ENCODE peak calls at places on chromosomes 13 and 19, in eight cellular contexts. Y is progenitor cell of endocrine pancreas; E is PC-9; T is BJ; G is ELR; U is GM20000; N is RPMI7951; S is stimulated activated CD4-positive, alpha-beta T cell treated with anti-CD3 and anti-CD28 coated beads, Interleukin-15, amount 100 ng/mL, for 24 hours. H is an unnamed sample.

GRCh38 chr19:46537136-46538097 is 41.8 kb upstream of the PNMA8B start:
- DNase-seq in Y (peak; percentile 37), E (no peak), T (no peak), G (peak; percentile 55), U (peak; percentile 54), N (peak; percentile 47), S (peak; percentile 77), H (no peak)

GRCh38 chr13:36124236-36124822 is 6.9 kb downstream of the DCLK1 start:
- DNase-seq in Y (no peak), E (no peak), T (peak; percentile 49), G (no peak), U (no peak), N (peak; percentile 40), S (no peak), H (no peak)

GRCh38 chr13:113205428-113205931 is 3.0 kb downstream of the PCID2 start:
- DNase-seq in Y (no peak), E (peak; percentile 29), T (no peak), G (no peak), U (no peak), N (no peak), S (no peak), H (no peak)

GRCh38 chr19:43337737-43338136 is 15.7 kb upstream of the CD177 start:
- DNase-seq in Y (no peak), E (no peak), T (no peak), G (no peak), U (no peak), N (no peak), S (no peak), H (no peak)

GRCh38 chr13:45492538-45492937 is 27.8 kb downstream of the COG3 start:
- DNase-seq in Y (no peak), E (peak; percentile 60), T (no peak), G (peak; percentile 87), U (no peak), N (peak; percentile 23), S (no peak), H (no peak)

GRCh38 chr13:94233401-94233800 is 246.1 kb downstream of the DCT start:
- DNase-seq in Y (no peak), E (peak; percentile 39), T (peak; percentile 44), G (peak; percentile 95), U (no peak), N (peak; percentile 81), S (no peak), H (no peak)

GRCh38 chr19:3357731-3358391 is 8.5 kb upstream of the NFIC start:
- DNase-seq in Y (no peak), E (no peak), T (no peak), G (no peak), U (no peak), N (no peak), S (no peak), H (no peak)

GRCh38 chr19:20078696-20079095 is 896 bp downstream of the ZNF90 start:
- DNase-seq in Y (no peak), E (no peak), T (no peak), G (peak; percentile 59), U (no peak), N (peak; percentile 36), S (peak; percentile 37), H (no peak)

GRCh38 chr19:54190942-54191670 is at the start of gene TSEN34:
- DNase-seq in Y (peak; percentile 82), E (no peak), T (peak; percentile 31), G (peak; percentile 78), U (peak; percentile 89), N (peak; percentile 84), S (peak; percentile 90), H (no peak)

GRCh38 chr13:50125306-50125555 is 110.0 kb downstream of the KCNRG start:
- DNase-seq in Y (no peak), E (no peak), T (no peak), G (no peak), U (peak; percentile 77), N (no peak), S (no peak), H (no peak)

GRCh38 chr19:6126335-6126974 is 9.0 kb upstream of the ACSBG2 start:
- DNase-seq in Y (no peak), E (peak; percentile 74), T (no peak), G (peak; percentile 84), U (peak; percentile 65), N (peak; percentile 73), S (peak; percentile 8), H (no peak)

GRCh38 chr13:61765181-61765742 is 349.6 kb upstream of the PCDH20 start:
- DNase-seq in Y (no peak), E (no peak), T (no peak), G (no peak), U (no peak), N (peak; percentile 16), S (no peak), H (no peak)

GRCh38 chr13:20867408-20867807 is 35.1 kb downstream of the XPO4 start:
- DNase-seq in Y (no peak), E (no peak), T (no peak), G (no peak), U (no peak), N (no peak), S (no peak), H (no peak)

GRCh38 chr19:29013325-29013724 is 199.6 kb downstream of the UQCRFS1 start:
- DNase-seq in Y (no peak), E (no peak), T (no peak), G (no peak), U (no peak), N (no peak), S (no peak), H (no peak)

GRCh38 chr19:5607318-5608270 is 15.0 kb downstream of the SAFB2 start:
- DNase-seq in Y (no peak), E (no peak), T (no peak), G (no peak), U (no peak), N (no peak), S (no peak), H (no peak)

GRCh38 chr13:98171806-98172569 is 5.1 kb downstream of the RNF113B start:
- DNase-seq in Y (no peak), E (no peak), T (no peak), G (peak; percentile 53), U (no peak), N (peak; percentile 31), S (no peak), H (no peak)